ENCODE peak calls at places on chromosomes 7 and 10, in five cellular contexts. C is AG09319, S is tibial nerve, I is bronchial epithelial cell, K is HFFc6. R is an unnamed sample.

GRCh38 chr10:117005454-117006055 is 568 bp upstream of the SHTN1 start:
- DNase-seq in I (no peak), S (no peak), C (no peak), K (no peak), R (no peak)

GRCh38 chr7:55469721-55470120 is 102.6 kb downstream of the VOPP1 start:
- DNase-seq in I (no peak), K (no peak), C (no peak), S (no peak), R (no peak)

GRCh38 chr7:74482629-74483401 is 29.1 kb downstream of the GTF2IRD1 start:
- DNase-seq in K (peak; percentile 88), C (peak; percentile 84), S (peak; percentile 64), I (peak; percentile 83), R (peak; percentile 68)

GRCh38 chr10:31171402-31172120 is 139.9 kb upstream of the ZNF438 start:
- DNase-seq in I (no peak), C (peak; percentile 49), K (no peak), S (no peak), R (no peak)

GRCh38 chr10:60914676-60915075 is 29.3 kb downstream of the RHOBTB1 start:
- DNase-seq in C (peak; percentile 90), S (peak; percentile 84), K (peak; percentile 86), I (no peak), R (no peak)

GRCh38 chr10:92574545-92575377 is 868 bp upstream of the IDE start:
- DNase-seq in K (peak; percentile 57), I (peak; percentile 56), S (no peak), C (no peak), R (no peak)

GRCh38 chr10:15360566-15360965 is 10.5 kb downstream of the FAM171A1 start:
- DNase-seq in C (no peak), I (no peak), K (no peak), S (no peak), R (no peak)

GRCh38 chr7:157149317-157149716 is 10.6 kb downstream of the UBE3C start:
- DNase-seq in I (no peak), C (no peak), S (no peak), K (no peak), R (no peak)

GRCh38 chr7:123594813-123595241 is 6.8 kb upstream of the ASB15 start:
- DNase-seq in I (peak; percentile 43), K (no peak), C (no peak), S (no peak), R (no peak)

GRCh38 chr7:108015740-108016139 is 12.8 kb upstream of the LAMB1 start:
- DNase-seq in K (no peak), C (no peak), S (no peak), I (peak; percentile 64), R (no peak)

GRCh38 chr10:123883921-123884320 is 7.7 kb downstream of the CPXM2 start:
- DNase-seq in C (no peak), S (no peak), K (no peak), I (no peak), R (no peak)

GRCh38 chr10:112208292-112208691 is 24.7 kb upstream of the GPAM start:
- DNase-seq in K (peak; percentile 50), S (no peak), C (no peak), I (no peak), R (no peak)

GRCh38 chr7:70776627-70777101 is 355.3 kb upstream of the GALNT17 start:
- DNase-seq in S (no peak), C (no peak), I (no peak), K (no peak), R (no peak)

GRCh38 chr7:92997719-92998118 is 120.1 kb downstream of the SAMD9 start:
- DNase-seq in K (no peak), I (no peak), S (no peak), C (no peak), R (no peak)

GRCh38 chr10:1162481-1163203 is 106.5 kb downstream of the WDR37 start:
- DNase-seq in I (no peak), C (no peak), S (no peak), K (no peak), R (no peak)

GRCh38 chr7:22566176-22566575 is 66.2 kb upstream of the STEAP1B start:
- DNase-seq in C (no peak), I (no peak), S (no peak), K (no peak), R (no peak)

GRCh38 chr10:130014734-130015695 is 50.9 kb upstream of the EBF3 start:
- DNase-seq in K (no peak), S (no peak), I (no peak), C (no peak), R (no peak)

GRCh38 chr7:47652591-47652990 is 70.7 kb upstream of the TNS3 start:
- DNase-seq in C (no peak), K (no peak), S (no peak), I (no peak), R (no peak)

GRCh38 chr10:1609038-1609411 is 128.3 kb downstream of the ADARB2 start:
- DNase-seq in K (no peak), I (no peak), C (no peak), S (no peak), R (no peak)

GRCh38 chr10:11846542-11846941 is 23.4 kb downstream of the PROSER2 start:
- DNase-seq in I (no peak), K (no peak), C (peak; percentile 28), S (no peak), R (no peak)

GRCh38 chr10:112774808-112775207 is 175.2 kb upstream of the TCF7L2 start:
- DNase-seq in C (no peak), K (no peak), S (no peak), I (no peak), R (no peak)

GRCh38 chr7:151389768-151390593 is 19.9 kb downstream of the WDR86 start:
- DNase-seq in S (no peak), C (no peak), K (no peak), I (no peak), R (peak; percentile 22)

GRCh38 chr7:132248841-132249590 is 327.3 kb downstream of the PLXNA4 start:
- DNase-seq in S (no peak), C (no peak), K (no peak), I (no peak), R (no peak)

GRCh38 chr10:129658673-129659072 is 191.6 kb downstream of the MGMT start:
- DNase-seq in I (no peak), C (no peak), K (no peak), S (no peak), R (no peak)

GRCh38 chr7:25781704-25782103 is 370.3 kb upstream of the NFE2L3 start:
- DNase-seq in I (no peak), S (no peak), K (no peak), C (no peak), R (no peak)

GRCh38 chr10:32155075-32155516 is 98.9 kb upstream of the KIF5B start:
- DNase-seq in S (no peak), K (peak; percentile 23), C (no peak), I (peak; percentile 77), R (no peak)

GRCh38 chr7:2209961-2210323 is 22.8 kb downstream of the MAD1L1 start:
- DNase-seq in S (no peak), I (no peak), K (no peak), C (no peak), R (no peak)

DNA sequence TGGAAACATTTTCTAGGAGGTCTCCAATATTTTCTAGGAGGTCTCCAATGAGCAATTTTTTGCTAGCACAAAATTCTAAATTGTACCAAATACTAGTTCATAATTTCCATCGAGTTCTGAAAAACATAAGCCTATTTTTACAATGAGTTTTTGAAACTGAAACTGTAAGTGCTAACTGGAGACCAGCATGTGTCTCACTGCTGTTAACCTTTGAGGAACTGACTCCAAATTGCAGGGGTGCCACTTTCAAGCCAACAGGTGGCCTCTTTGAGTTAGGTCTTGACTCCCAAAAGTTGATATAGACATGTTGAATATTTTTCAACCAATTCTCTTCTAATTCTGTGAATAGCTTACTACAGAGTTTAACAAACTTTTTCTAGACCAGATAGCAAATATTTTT is 58.8 kb downstream of the CAV1 start:
- DNase-seq in S (no peak), I (no peak), C (no peak), K (no peak), R (no peak)
- TF ChIP-seq CTCF in S (no peak), I (no peak), C (no peak), K (peak; percentile 28), R (no peak)

DNA sequence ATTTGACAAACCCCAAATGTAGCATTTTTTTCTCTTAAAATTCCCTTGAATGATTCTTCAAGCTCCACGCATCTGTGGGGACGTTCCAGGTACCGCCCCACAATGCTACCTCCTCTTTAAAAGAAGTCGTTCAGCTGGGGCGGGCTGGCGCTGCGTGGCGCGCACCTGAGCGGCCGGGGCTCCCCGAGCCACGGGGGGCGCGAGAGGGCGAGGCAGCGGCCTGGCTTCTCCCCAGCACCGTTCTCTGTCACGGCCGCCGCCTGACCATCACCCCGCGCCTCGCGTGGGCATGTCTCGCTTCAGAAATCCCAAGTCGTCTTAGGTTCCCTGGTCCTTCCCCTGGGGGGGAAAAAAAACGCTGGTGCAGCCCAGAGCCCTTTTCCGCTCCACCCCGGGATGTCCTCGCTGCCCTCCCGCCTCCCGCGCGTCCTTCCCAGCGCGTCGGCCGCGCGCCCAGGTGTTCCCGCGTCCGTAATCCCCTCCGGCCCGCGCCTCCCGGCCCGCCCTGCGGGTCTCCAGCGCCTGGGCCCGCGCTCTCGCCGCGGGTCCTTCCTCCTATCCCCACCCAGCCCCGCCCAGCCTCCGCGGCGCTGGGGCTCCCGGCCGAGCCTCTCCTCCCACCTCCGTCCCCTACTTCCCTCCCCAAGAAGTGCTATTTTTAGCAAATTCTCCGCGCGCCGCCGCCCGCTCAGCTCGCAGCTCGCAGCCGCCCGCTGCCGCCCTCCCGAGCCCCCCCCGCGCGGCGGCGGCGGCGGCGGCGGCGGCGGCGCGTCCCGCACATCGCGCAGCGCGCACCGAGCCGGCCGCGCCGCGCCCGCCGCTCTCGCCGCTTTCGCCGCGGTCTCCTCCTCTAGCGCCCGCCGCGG is 58.8 kb upstream of the PRPS1L1 start:
- DNase-seq in S (no peak), K (no peak), C (no peak), I (no peak), R (no peak)
- TF ChIP-seq CTCF in S (no peak), K (no peak), C (no peak), I (peak; percentile 7), R (no peak)

DNA sequence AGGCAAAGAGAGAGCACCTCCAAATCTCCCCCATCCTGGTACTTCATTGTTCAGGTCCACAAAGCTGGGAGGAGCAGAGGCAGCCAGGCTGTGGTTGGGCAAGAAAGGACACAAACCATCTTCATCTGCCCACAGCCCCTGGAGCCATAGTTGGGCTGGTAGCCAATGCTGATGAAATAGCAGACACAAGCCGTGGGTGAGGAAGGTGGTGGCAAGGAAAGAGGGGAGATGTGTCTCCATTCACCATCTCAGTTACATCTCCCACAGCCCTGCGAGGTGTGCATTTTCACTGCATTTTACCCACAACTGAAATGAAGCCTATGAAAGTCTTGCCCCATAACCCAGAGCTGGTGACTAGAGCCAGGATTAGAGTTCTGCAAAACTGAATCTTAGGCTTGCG is 35.0 kb downstream of the PIK3AP1 start:
- DNase-seq in S (no peak), K (no peak), C (no peak), I (no peak), R (no peak)
- TF ChIP-seq CTCF in S (no peak), K (no peak), C (no peak), I (no peak), R (no peak)

DNA sequence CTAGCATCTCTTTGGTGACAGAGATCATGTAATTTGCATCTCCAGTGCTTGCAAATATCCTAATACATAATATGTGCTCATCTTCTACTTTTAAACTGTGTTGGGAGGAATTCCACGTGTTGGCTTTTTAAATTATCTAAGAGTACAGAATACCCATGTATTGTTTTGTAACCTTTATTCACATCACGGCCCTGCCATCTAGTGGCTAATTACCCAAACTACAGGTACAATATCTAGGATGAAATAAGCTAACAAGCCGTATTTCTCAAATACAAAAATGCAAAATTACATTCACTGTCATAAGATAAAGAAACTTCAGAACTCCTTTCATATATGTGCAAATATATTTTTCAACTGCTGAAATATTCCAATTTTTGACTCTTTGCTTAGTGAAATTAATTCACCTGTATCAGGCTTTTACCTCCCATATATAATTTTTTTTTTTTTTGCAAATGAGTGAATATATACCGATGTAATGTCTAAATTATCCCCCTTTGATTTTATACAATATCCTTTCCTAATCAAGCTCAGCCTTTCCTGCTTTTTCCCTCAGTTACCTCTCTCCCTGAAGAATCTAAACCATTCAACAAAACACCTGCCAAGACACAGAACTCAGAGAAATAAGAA is 30.3 kb upstream of the LSM8 start:
- DNase-seq in C (no peak), I (peak; percentile 45), S (peak; percentile 74), K (no peak), R (no peak)
- TF ChIP-seq CTCF in C (peak; percentile 53), I (peak; percentile 32), S (peak; percentile 37), K (peak; percentile 73), R (peak; percentile 88)

R was measured in CD14-positive monocyte.